ENCODE peak calls at places on chromosomes 12 and 14, in four cellular contexts. X, G, T and D are unnamed samples. For H3K27me3 and H3K36me3, the result is how much of the 10 kb centered on the place peaks cover.

GRCh38 chr12:100295764-100296555 is 29.0 kb downstream of the SCYL2 start:
- DNase-seq in X (no peak), G (no peak), T (no peak), D (no peak)

GRCh38 chr14:74836251-74836957 is 39.5 kb downstream of the PROX2 start:
- DNase-seq in X (no peak), G (no peak), T (peak), D (no peak)

GRCh38 chr12:47573146-47573659 is 132.6 kb downstream of the RPAP3 start:
- DNase-seq in X (no peak), G (no peak), T (no peak), D (no peak)

GRCh38 chr12:1760566-1761382 is 59.6 kb upstream of the LRTM2 start:
- DNase-seq in X (no peak), G (no peak), T (no peak), D (no peak)

GRCh38 chr12:52333321-52333720 is 12.1 kb upstream of the KRT83 start:
- DNase-seq in X (no peak), G (no peak), T (no peak), D (no peak)

GRCh38 chr12:10672231-10672868 is 1.5 kb downstream of the STYK1 start:
- DNase-seq in X (no peak), G (peak), T (peak), D (peak)

GRCh38 chr14:105061428-105062047 is 3.7 kb downstream of the GPR132 start:
- DNase-seq in X (no peak), G (peak), T (peak), D (no peak)

GRCh38 chr12:88578821-88579518 is 1.3 kb downstream of the KITLG start:
- DNase-seq in X (no peak), G (no peak), T (no peak), D (peak)

GRCh38 chr12:113152835-113153814 is 3.6 kb downstream of the CFAP73 start:
- DNase-seq in X (peak), G (peak), T (peak), D (peak)

GRCh38 chr12:18141583-18141982 is 51.6 kb upstream of the RERGL start:
- DNase-seq in X (no peak), G (no peak), T (no peak), D (no peak)

GRCh38 chr12:27772328-27773049 is 7.5 kb upstream of the KLHL42 start:
- DNase-seq in X (no peak), G (no peak), T (no peak), D (no peak)

GRCh38 chr12:64990991-64991570 is 130.0 kb downstream of the WIF1 start:
- DNase-seq in X (no peak), G (no peak), T (no peak), D (no peak)

GRCh38 chr12:120653611-120654010 is 13.2 kb downstream of the CABP1 start:
- DNase-seq in X (no peak), G (no peak), T (no peak), D (no peak)

GRCh38 chr12:79691299-79692248 is 810 bp upstream of the PAWR start:
- DNase-seq in X (no peak), G (no peak), T (peak), D (peak)

GRCh38 chr14:73784065-73784987 is 67.3 kb upstream of the PTGR2 start:
- DNase-seq in X (no peak), G (peak), T (peak), D (no peak)

GRCh38 chr12:15918066-15918465 is 6.9 kb downstream of the DERA start:
- DNase-seq in X (peak), G (no peak), T (no peak), D (no peak)

GRCh38 chr12:127342861-127343260 is 924.1 kb upstream of the TMEM132C start:
- DNase-seq in X (no peak), G (no peak), T (no peak), D (no peak)
- H3K27me3 ChIP-seq in X (under half), G (under half), T (under half), D (under half)

GRCh38 chr12:54549774-54550451 is 512 bp downstream of the PDE1B start:
- DNase-seq in X (peak), G (no peak), T (peak), D (no peak)
- H3K4me3 ChIP-seq in X (peak), G (peak), T (peak), D (peak)

GRCh38 chr14:96309907-96310330 is 53.2 kb downstream of the ATG2B start:
- DNase-seq in X (peak), G (no peak), T (no peak), D (no peak)

GRCh38 chr14:96307434-96307833 is 51.4 kb downstream of the BDKRB1 start:
- DNase-seq in X (no peak), G (no peak), T (no peak), D (no peak)

GRCh38 chr14:96309128-96309906 is 53.3 kb downstream of the BDKRB1 start:
- DNase-seq in X (no peak), G (no peak), T (no peak), D (no peak)

GRCh38 chr14:96303981-96304380 is 48.0 kb downstream of the BDKRB1 start:
- DNase-seq in X (no peak), G (no peak), T (no peak), D (no peak)

GRCh38 chr14:96304956-96305355 is 48.9 kb downstream of the BDKRB1 start:
- DNase-seq in X (peak), G (no peak), T (no peak), D (peak)
- H3K36me3 ChIP-seq in X (under half), G (half or more), T (half or more), D (under half)

DNA sequence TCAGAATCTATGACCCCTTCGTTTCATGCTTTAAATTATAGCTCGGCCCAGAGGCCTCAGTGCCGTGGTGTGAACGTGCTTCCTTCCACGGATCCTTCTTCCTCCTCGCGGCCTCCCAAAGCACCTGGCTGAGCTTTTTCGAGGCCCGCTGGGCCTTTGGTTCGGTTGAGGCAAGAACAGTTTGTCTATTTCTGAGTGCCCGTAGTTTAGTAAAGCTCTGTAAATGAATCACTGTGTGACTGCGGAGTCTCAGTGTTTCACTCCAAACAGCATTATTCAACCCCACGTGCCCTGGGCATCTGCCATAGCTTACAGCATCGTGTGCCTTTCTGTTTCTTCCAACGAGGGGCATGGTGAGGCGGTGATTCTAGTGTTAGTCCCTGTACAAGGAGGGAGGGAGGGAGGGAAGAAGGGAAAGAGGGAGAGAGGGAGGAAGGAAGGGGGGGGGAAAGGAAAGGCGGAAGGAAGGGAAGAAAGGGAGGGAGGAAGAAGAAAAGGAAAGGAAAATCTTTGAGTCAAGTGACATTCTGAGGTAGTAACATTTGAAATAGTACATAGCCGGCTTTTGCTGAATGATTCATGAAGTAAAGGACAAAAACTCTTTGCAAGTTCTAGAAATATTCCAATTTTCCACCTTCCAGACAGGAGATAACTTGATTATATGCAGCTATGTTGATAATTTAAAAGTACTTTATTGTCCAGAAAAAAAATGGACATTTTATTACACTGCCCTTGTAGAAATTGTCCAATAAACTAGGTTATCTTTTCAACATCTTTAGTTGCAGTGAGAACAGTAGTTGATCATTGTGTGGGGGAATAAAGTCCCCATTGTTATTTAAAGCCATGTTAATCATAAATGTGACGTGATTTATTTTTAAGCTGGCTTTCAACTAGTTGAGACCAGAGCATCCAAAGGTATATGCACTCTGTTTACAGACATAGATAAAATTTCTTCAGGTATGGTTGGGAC is 1.2 kb upstream of the TRIM9 start:
- DNase-seq in X (peak), G (no peak), T (peak), D (no peak)
- H3K27me3 ChIP-seq in X (under half), G (under half), T (under half), D (under half)

GRCh38 chr14:35993512-35993960 is 167.4 kb downstream of the BRMS1L start:
- DNase-seq in X (no peak), G (no peak), T (no peak), D (no peak)

GRCh38 chr14:36001936-36002335 is 174.6 kb downstream of the PTCSC3 start:
- DNase-seq in X (no peak), G (no peak), T (no peak), D (no peak)

GRCh38 chr14:35998303-35998702 is 172.2 kb downstream of the BRMS1L start:
- DNase-seq in X (no peak), G (no peak), T (no peak), D (no peak)

GRCh38 chr14:35999264-35999663 is 173.1 kb downstream of the BRMS1L start:
- DNase-seq in X (no peak), G (no peak), T (no peak), D (no peak)
- H3K4me3 ChIP-seq in X (no peak), G (no peak), T (no peak), D (no peak)

GRCh38 chr14:42299692-42300091 is 693.0 kb downstream of the LRFN5 start:
- DNase-seq in X (no peak), G (no peak), T (no peak), D (no peak)
- H3K36me3 ChIP-seq in X (under half), G (under half), T (under half), D (under half)

GRCh38 chr12:50271724-50272247 is 11.5 kb downstream of the LIMA1 start:
- DNase-seq in X (no peak), G (no peak), T (no peak), D (no peak)

GRCh38 chr12:50263832-50264231 is 19.5 kb downstream of the LIMA1 start:
- DNase-seq in X (no peak), G (no peak), T (no peak), D (no peak)

GRCh38 chr12:50265770-50266524 is 17.4 kb downstream of the LIMA1 start:
- DNase-seq in X (no peak), G (no peak), T (no peak), D (no peak)

DNA sequence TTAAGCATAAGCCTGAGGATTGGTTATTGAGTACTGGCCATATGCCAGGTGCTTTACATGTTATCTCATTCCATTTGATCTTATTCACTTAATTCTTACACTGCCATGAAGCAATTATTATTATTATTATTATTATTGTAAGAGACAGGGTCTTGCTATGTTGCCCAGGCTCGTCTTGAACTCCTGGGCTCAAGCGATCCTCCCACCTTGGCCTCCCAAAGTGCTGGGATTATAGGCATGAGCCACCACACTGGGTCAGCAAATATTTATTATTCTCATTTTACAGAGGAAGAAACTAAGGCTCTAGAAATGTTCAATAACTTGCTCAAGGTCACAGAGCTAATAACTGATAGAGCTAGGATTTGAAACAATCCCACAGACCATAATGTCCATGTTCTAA is 14.8 kb downstream of the LIMA1 start:
- DNase-seq in X (no peak), G (no peak), T (no peak), D (no peak)
- H3K27me3 ChIP-seq in X (under half), G (under half), T (under half), D (under half)

GRCh38 chr12:105278043-105278697 is 42.2 kb upstream of the APPL2 start:
- DNase-seq in X (no peak), G (peak), T (no peak), D (no peak)

GRCh38 chr12:105279460-105280056 is 43.6 kb upstream of the APPL2 start:
- DNase-seq in X (peak), G (peak), T (peak), D (peak)

GRCh38 chr12:105285378-105285777 is 45.1 kb upstream of the C12orf75 start:
- DNase-seq in X (no peak), G (no peak), T (no peak), D (no peak)

GRCh38 chr12:105281694-105282049 is 45.7 kb upstream of the APPL2 start:
- DNase-seq in X (no peak), G (peak), T (no peak), D (no peak)

DNA sequence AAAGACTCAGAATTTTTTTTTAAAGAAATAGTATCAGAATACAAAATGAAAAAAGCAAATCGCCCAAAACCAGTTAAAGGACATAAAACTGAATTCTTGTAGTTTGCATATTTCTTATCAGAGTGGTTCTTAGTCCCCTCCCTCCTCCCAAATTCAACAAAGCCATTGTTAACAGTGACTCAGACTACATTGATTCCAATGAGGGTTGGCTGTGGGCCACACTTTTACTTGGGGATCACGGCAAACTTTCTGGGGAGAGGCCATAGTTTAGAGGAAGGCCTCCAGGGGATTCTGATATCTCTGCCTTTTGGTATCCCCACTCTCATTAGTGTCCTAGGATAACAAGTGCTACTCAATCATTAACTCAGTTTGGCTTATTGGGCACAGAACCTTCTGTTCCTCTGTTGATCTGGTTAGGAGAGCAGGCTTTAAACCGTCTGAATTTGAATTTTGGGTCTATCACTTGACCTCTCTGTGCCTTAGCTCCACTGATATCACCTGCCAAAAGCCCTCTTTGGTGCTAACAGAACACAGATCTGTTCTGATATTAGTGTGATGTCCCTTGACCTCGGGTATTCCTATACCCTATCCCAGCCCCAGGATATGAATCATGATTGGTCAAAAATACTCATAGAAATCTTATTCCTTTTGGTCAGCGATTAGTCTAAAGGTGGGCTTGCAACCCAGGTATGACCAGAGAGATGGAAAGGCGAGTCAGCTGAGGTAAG is 45.2 kb upstream of the APPL2 start:
- DNase-seq in X (no peak), G (peak), T (no peak), D (no peak)
- H3K4me3 ChIP-seq in X (no peak), G (no peak), T (no peak), D (no peak)

DNA sequence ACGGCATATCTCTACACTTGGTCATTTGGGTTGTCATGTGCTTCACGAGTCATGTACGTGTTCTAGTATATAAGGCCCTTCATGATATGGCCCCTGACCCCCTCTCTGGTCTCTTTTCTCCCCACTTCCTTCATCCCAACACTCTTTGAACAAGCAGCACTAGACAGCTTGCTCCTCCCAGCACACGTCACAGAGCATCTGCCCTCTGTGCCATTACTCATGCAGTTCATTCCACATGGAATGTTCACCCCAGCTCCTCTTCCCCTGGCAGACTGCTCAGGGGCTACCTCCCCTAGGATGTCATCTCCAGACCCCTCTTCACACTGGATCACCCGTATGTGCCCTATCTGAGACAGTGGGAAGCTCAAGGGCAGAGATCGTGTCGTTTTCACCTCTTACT is 14.1 kb upstream of the LRP1-AS start:
- DNase-seq in X (no peak), G (no peak), T (no peak), D (no peak)
- H3K36me3 ChIP-seq in X (under half), G (half or more), T (under half), D (half or more)

GRCh38 chr12:45213107-45213506 is 2.8 kb upstream of the ANO6 start:
- DNase-seq in X (no peak), G (no peak), T (no peak), D (no peak)
- H3K27me3 ChIP-seq in X (under half), G (under half), T (under half), D (under half)